ENCODE peak calls at places on chromosome 3, in five cellular contexts. N is left lung; Y is AG04450; D is CD4-positive, alpha-beta T cell; G is heart left ventricle. C is an unnamed sample.

GRCh38 chr3:108677811-108678210 is 79.4 kb downstream of the RETNLB start:
- DNase-seq in N (no peak), Y (no peak), D (no peak), G (no peak), C (no peak)

GRCh38 chr3:139202226-139202958 is 141.4 kb upstream of the MRPS22 start:
- DNase-seq in N (no peak), Y (no peak), D (no peak), G (no peak), C (no peak)

GRCh38 chr3:152193673-152194267 is 75.0 kb upstream of the MBNL1 start:
- DNase-seq in N (no peak), Y (no peak), D (no peak), G (no peak), C (no peak)

GRCh38 chr3:108437439-108437838 is 73.0 kb downstream of the MYH15 start:
- DNase-seq in N (no peak), Y (no peak), D (no peak), G (no peak), C (no peak)

GRCh38 chr3:67526246-67526645 is 128.2 kb downstream of the SUCLG2 start:
- DNase-seq in N (no peak), Y (peak), D (no peak), G (no peak), C (peak)

GRCh38 chr3:164640586-164640985 is 437.7 kb downstream of the SI start:
- DNase-seq in N (no peak), Y (no peak), D (no peak), G (no peak), C (no peak)

GRCh38 chr3:159832024-159832423 is 156.6 kb upstream of the IL12A start:
- DNase-seq in N (no peak), Y (no peak), D (no peak), G (no peak), C (no peak)

GRCh38 chr3:123941150-123941941 is 19.7 kb downstream of the CCDC14 start:
- DNase-seq in N (no peak), Y (no peak), D (no peak), G (no peak), C (no peak)

GRCh38 chr3:5232570-5232969 is 45.1 kb downstream of the EDEM1 start:
- DNase-seq in N (no peak), Y (no peak), D (no peak), G (no peak), C (no peak)

GRCh38 chr3:196552253-196552652 is 16.1 kb downstream of the WDR53 start:
- DNase-seq in N (no peak), Y (no peak), D (no peak), G (no peak), C (no peak)

GRCh38 chr3:196544491-196544992 is 23.8 kb downstream of the WDR53 start:
- DNase-seq in N (no peak), Y (no peak), D (no peak), G (no peak), C (no peak)

GRCh38 chr3:196546537-196546936 is 21.8 kb downstream of the WDR53 start:
- DNase-seq in N (no peak), Y (no peak), D (no peak), G (no peak), C (no peak)

GRCh38 chr3:196541684-196542445 is 26.5 kb downstream of the WDR53 start:
- DNase-seq in N (no peak), Y (no peak), D (no peak), G (no peak), C (no peak)

GRCh38 chr3:196547067-196547466 is 21.3 kb downstream of the WDR53 start:
- DNase-seq in N (no peak), Y (no peak), D (no peak), G (no peak), C (no peak)
- H3K27ac ChIP-seq in N (no peak), Y (no peak), D (no peak), G (no peak), C (no peak)

GRCh38 chr3:177463863-177464262 is 266.6 kb upstream of the TBL1XR1 start:
- DNase-seq in N (no peak), Y (no peak), D (no peak), G (no peak), C (no peak)

GRCh38 chr3:177464392-177465225 is 267.3 kb upstream of the TBL1XR1 start:
- DNase-seq in N (no peak), Y (no peak), D (no peak), G (no peak), C (no peak)

GRCh38 chr3:177465243-177465642 is 268.0 kb upstream of the TBL1XR1 start:
- DNase-seq in N (no peak), Y (no peak), D (no peak), G (peak), C (no peak)

GRCh38 chr3:177459397-177459796 is 262.1 kb upstream of the TBL1XR1 start:
- DNase-seq in N (no peak), Y (no peak), D (no peak), G (no peak), C (no peak)

GRCh38 chr3:177460100-177460499 is 262.8 kb upstream of the TBL1XR1 start:
- DNase-seq in N (no peak), Y (no peak), D (no peak), G (no peak), C (no peak)
- H3K27ac ChIP-seq in N (no peak), Y (no peak), D (no peak), G (peak), C (peak)

GRCh38 chr3:126372413-126373145 is 15.4 kb upstream of the KLF15 start:
- DNase-seq in N (peak), Y (no peak), D (no peak), G (no peak), C (no peak)

GRCh38 chr3:126376464-126376863 is 18.2 kb upstream of the CFAP100 start:
- DNase-seq in N (no peak), Y (no peak), D (no peak), G (no peak), C (no peak)

GRCh38 chr3:126375835-126376331 is 18.7 kb upstream of the KLF15 start:
- DNase-seq in N (peak), Y (no peak), D (no peak), G (no peak), C (no peak)

GRCh38 chr3:126373146-126373613 is 16.0 kb upstream of the KLF15 start:
- DNase-seq in N (peak), Y (no peak), D (no peak), G (no peak), C (no peak)

GRCh38 chr3:126373682-126374601 is 16.7 kb upstream of the KLF15 start:
- DNase-seq in N (peak), Y (no peak), D (no peak), G (no peak), C (no peak)
- H3K27ac ChIP-seq in N (no peak), Y (no peak), D (no peak), G (no peak), C (no peak)

DNA sequence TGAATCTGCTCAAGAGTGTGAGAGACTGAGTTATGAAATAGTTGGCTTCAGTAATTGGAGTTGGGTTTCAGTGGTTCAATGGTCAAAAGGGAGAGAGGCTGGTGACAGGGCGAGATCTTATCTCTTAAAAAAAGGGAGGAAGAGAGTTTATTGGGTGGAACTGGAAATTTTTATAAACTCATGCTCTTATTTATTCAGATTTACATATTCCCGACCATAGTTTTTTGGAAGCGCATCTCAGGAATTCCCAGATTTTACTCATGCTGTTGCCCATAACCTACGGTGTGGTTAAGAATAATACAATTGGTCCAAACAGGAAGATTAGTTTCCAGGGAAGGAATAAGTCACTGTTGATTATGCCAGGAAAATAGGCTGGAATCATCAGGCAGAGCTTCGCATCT is 41.4 kb downstream of the CD200 start:
- DNase-seq in N (no peak), Y (no peak), D (no peak), G (no peak), C (no peak)
- H3K27ac ChIP-seq in N (peak), Y (no peak), D (no peak), G (peak), C (no peak)

GRCh38 chr3:32431481-32431880 is 39.8 kb downstream of the CMTM7 start:
- DNase-seq in N (no peak), Y (no peak), D (no peak), G (no peak), C (no peak)
- H3K27ac ChIP-seq in N (no peak), Y (no peak), D (peak), G (no peak), C (no peak)

DNA sequence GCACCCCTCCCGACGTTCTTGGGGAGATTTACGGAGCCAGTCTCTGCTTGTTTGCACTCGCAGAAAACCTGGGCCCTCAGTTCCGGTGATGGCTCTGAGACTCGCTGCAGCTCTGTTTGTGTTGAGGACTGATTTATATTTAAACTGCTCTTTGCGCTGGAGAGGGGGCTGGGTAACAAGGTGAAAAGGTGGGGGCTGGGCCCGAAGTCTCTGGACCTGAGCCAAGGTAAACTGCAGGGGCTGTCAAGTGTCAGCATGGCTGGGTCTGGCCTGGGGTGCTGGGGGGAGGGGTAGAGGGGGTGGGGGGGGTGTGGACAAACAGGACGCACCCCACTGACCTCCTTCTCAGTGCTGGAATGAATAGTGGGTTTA is 643 bp upstream of the SLCO2A1 start:
- DNase-seq in N (no peak), Y (no peak), D (no peak), G (no peak), C (no peak)
- H3K27ac ChIP-seq in N (no peak), Y (no peak), D (no peak), G (no peak), C (no peak)

GRCh38 chr3:188153498-188153948 is 434 bp upstream of the LPP start:
- DNase-seq in N (peak), Y (peak), D (peak), G (peak), C (peak)
- H3K27ac ChIP-seq in N (peak), Y (peak), D (peak), G (peak), C (peak)